ENCODE peak calls at places on chromosomes 13 and 19, in six cellular contexts. O is occipital lobe; A is activated CD4-positive, alpha-beta T cell treated with anti-CD3 and anti-CD28 coated beads, Interleukin-2, amount 10 ng/mL, durations not matched to agents 7 days and 5 days; S is stimulated activated CD4-positive, alpha-beta T cell treated with anti-CD3 and anti-CD28 coated beads, Interleukin-1b, Interleukin-23, amount 100 ng/mL, for 24 hours; Z is tibial nerve; K is C1 segment of cervical spinal cord. C is an unnamed sample.

GRCh38 chr13:43804461-43805070 is 17.8 kb upstream of the ENOX1 start:
- DNase-seq in O (no peak), A (peak; percentile 61), Z (no peak), S (no peak), K (no peak), C (no peak)

GRCh38 chr19:58021541-58022282 is 12.1 kb upstream of the ZSCAN1 start:
- DNase-seq in O (no peak), A (peak; percentile 37), K (peak; percentile 16), Z (no peak), S (no peak), C (peak; percentile 15)

GRCh38 chr13:113647351-113648217 is 10.4 kb downstream of the ATP4B start:
- DNase-seq in O (peak; percentile 71), K (peak; percentile 86), A (no peak), S (no peak), Z (peak; percentile 79), C (peak; percentile 95)

GRCh38 chr19:45419396-45419795 is 4.3 kb downstream of the ERCC1 start:
- DNase-seq in K (peak; percentile 40), Z (no peak), S (no peak), O (no peak), A (peak; percentile 38), C (no peak)

GRCh38 chr13:109665781-109666249 is 120.6 kb downstream of the IRS2 start:
- DNase-seq in K (no peak), A (no peak), O (no peak), Z (no peak), S (no peak), C (no peak)

GRCh38 chr19:2015611-2015950 is at the start of gene BTBD2:
- DNase-seq in S (peak; percentile 51), O (peak; percentile 33), A (peak; percentile 59), K (peak; percentile 44), Z (no peak), C (peak; percentile 64)

GRCh38 chr13:100987993-100988392 is 313.4 kb upstream of the TMTC4 start:
- DNase-seq in S (no peak), O (no peak), A (no peak), K (peak; percentile 2), Z (no peak), C (peak; percentile 2)

GRCh38 chr13:23510979-23511735 is 59.1 kb upstream of the TNFRSF19 start:
- DNase-seq in A (peak; percentile 9), O (no peak), S (no peak), Z (no peak), K (no peak), C (no peak)